ENCODE peak calls at places on chromosome 3, in six cellular contexts. One of them, this sample, is unnamed.
A peak's percentile ranks its signal among the peaks of the same experiment; 100 is the strongest.

GRCh38 chr3:63565220-63565619 is 87.3 kb upstream of the SNTN start:
- DNase-seq in stimulated activated CD8-positive, alpha-beta memory T cell treated with anti-CD3 and anti-CD28 coated beads, Interleukin-4, amount 100 ng/mL, for 1 hour: no peak
- DNase-seq in HuH-7: no peak
- DNase-seq in naive thymus-derived CD8-positive, alpha-beta T cell: no peak
- DNase-seq in DMS153: no peak
- DNase-seq in T47D: no peak
- DNase-seq in this sample: no peak

GRCh38 chr3:60920519-60920918 is 330.7 kb downstream of the FHIT start:
- DNase-seq in naive thymus-derived CD8-positive, alpha-beta T cell: no peak
- DNase-seq in DMS153: no peak
- DNase-seq in stimulated activated CD8-positive, alpha-beta memory T cell treated with anti-CD3 and anti-CD28 coated beads, Interleukin-4, amount 100 ng/mL, for 1 hour: no peak
- DNase-seq in T47D: no peak
- DNase-seq in HuH-7: no peak
- DNase-seq in this sample: no peak

GRCh38 chr3:143674100-143674968 is 173.9 kb downstream of the SLC9A9 start:
- DNase-seq in stimulated activated CD8-positive, alpha-beta memory T cell treated with anti-CD3 and anti-CD28 coated beads, Interleukin-4, amount 100 ng/mL, for 1 hour: peak; percentile 46
- DNase-seq in DMS153: peak; percentile 10
- DNase-seq in T47D: peak; percentile 87
- DNase-seq in naive thymus-derived CD8-positive, alpha-beta T cell: peak; percentile 70
- DNase-seq in HuH-7: peak; percentile 5
- DNase-seq in this sample: no peak

GRCh38 chr3:146581080-146581601 is 24.0 kb downstream of the PLSCR5 start:
- DNase-seq in naive thymus-derived CD8-positive, alpha-beta T cell: no peak
- DNase-seq in T47D: no peak
- DNase-seq in HuH-7: no peak
- DNase-seq in stimulated activated CD8-positive, alpha-beta memory T cell treated with anti-CD3 and anti-CD28 coated beads, Interleukin-4, amount 100 ng/mL, for 1 hour: no peak
- DNase-seq in DMS153: no peak
- DNase-seq in this sample: no peak

GRCh38 chr3:67196677-67197076 is 198.6 kb downstream of the KBTBD8 start:
- DNase-seq in HuH-7: no peak
- DNase-seq in naive thymus-derived CD8-positive, alpha-beta T cell: no peak
- DNase-seq in DMS153: no peak
- DNase-seq in T47D: no peak
- DNase-seq in stimulated activated CD8-positive, alpha-beta memory T cell treated with anti-CD3 and anti-CD28 coated beads, Interleukin-4, amount 100 ng/mL, for 1 hour: no peak
- DNase-seq in this sample: no peak

GRCh38 chr3:111621535-111621934 is 26.4 kb upstream of the ZBED2 start:
- DNase-seq in HuH-7: peak; percentile 24
- DNase-seq in naive thymus-derived CD8-positive, alpha-beta T cell: no peak
- DNase-seq in T47D: peak; percentile 38
- DNase-seq in stimulated activated CD8-positive, alpha-beta memory T cell treated with anti-CD3 and anti-CD28 coated beads, Interleukin-4, amount 100 ng/mL, for 1 hour: no peak
- DNase-seq in DMS153: no peak
- DNase-seq in this sample: no peak

GRCh38 chr3:173275740-173276139 is 121.8 kb upstream of the NLGN1 start:
- DNase-seq in stimulated activated CD8-positive, alpha-beta memory T cell treated with anti-CD3 and anti-CD28 coated beads, Interleukin-4, amount 100 ng/mL, for 1 hour: no peak
- DNase-seq in HuH-7: peak; percentile 13
- DNase-seq in T47D: no peak
- DNase-seq in DMS153: no peak
- DNase-seq in naive thymus-derived CD8-positive, alpha-beta T cell: no peak
- DNase-seq in this sample: no peak

GRCh38 chr3:146035366-146035765 is 125.6 kb downstream of the PLOD2 start:
- DNase-seq in HuH-7: no peak
- DNase-seq in DMS153: no peak
- DNase-seq in naive thymus-derived CD8-positive, alpha-beta T cell: no peak
- DNase-seq in T47D: no peak
- DNase-seq in stimulated activated CD8-positive, alpha-beta memory T cell treated with anti-CD3 and anti-CD28 coated beads, Interleukin-4, amount 100 ng/mL, for 1 hour: no peak
- DNase-seq in this sample: no peak

GRCh38 chr3:28726840-28727239 is 378.2 kb upstream of the AZI2 start:
- DNase-seq in naive thymus-derived CD8-positive, alpha-beta T cell: no peak
- DNase-seq in T47D: peak; percentile 43
- DNase-seq in stimulated activated CD8-positive, alpha-beta memory T cell treated with anti-CD3 and anti-CD28 coated beads, Interleukin-4, amount 100 ng/mL, for 1 hour: no peak
- DNase-seq in HuH-7: peak; percentile 51
- DNase-seq in DMS153: no peak
- DNase-seq in this sample: no peak

GRCh38 chr3:141366285-141367037 is 1.8 kb upstream of the ZBTB38 start:
- DNase-seq in naive thymus-derived CD8-positive, alpha-beta T cell: no peak
- DNase-seq in stimulated activated CD8-positive, alpha-beta memory T cell treated with anti-CD3 and anti-CD28 coated beads, Interleukin-4, amount 100 ng/mL, for 1 hour: no peak
- DNase-seq in T47D: peak; percentile 91
- DNase-seq in DMS153: no peak
- DNase-seq in HuH-7: peak; percentile 12
- DNase-seq in this sample: no peak

GRCh38 chr3:55549172-55549571 is 62.1 kb upstream of the WNT5A start:
- DNase-seq in DMS153: no peak
- DNase-seq in stimulated activated CD8-positive, alpha-beta memory T cell treated with anti-CD3 and anti-CD28 coated beads, Interleukin-4, amount 100 ng/mL, for 1 hour: no peak
- DNase-seq in HuH-7: no peak
- DNase-seq in T47D: no peak
- DNase-seq in naive thymus-derived CD8-positive, alpha-beta T cell: no peak
- DNase-seq in this sample: no peak

GRCh38 chr3:105322570-105323273 is 44.0 kb upstream of the ALCAM start:
- DNase-seq in HuH-7: no peak
- DNase-seq in T47D: no peak
- DNase-seq in DMS153: no peak
- DNase-seq in naive thymus-derived CD8-positive, alpha-beta T cell: no peak
- DNase-seq in stimulated activated CD8-positive, alpha-beta memory T cell treated with anti-CD3 and anti-CD28 coated beads, Interleukin-4, amount 100 ng/mL, for 1 hour: no peak
- DNase-seq in this sample: no peak

GRCh38 chr3:108407858-108408257 is 102.5 kb downstream of the MYH15 start:
- DNase-seq in DMS153: no peak
- DNase-seq in HuH-7: no peak
- DNase-seq in T47D: no peak
- DNase-seq in stimulated activated CD8-positive, alpha-beta memory T cell treated with anti-CD3 and anti-CD28 coated beads, Interleukin-4, amount 100 ng/mL, for 1 hour: no peak
- DNase-seq in naive thymus-derived CD8-positive, alpha-beta T cell: no peak
- DNase-seq in this sample: no peak

GRCh38 chr3:123813876-123814275 is 70.3 kb downstream of the MYLK start:
- DNase-seq in stimulated activated CD8-positive, alpha-beta memory T cell treated with anti-CD3 and anti-CD28 coated beads, Interleukin-4, amount 100 ng/mL, for 1 hour: no peak
- DNase-seq in naive thymus-derived CD8-positive, alpha-beta T cell: no peak
- DNase-seq in T47D: no peak
- DNase-seq in HuH-7: no peak
- DNase-seq in DMS153: no peak
- DNase-seq in this sample: no peak

GRCh38 chr3:135865085-135865484 is 100.4 kb upstream of the PPP2R3A start:
- DNase-seq in HuH-7: no peak
- DNase-seq in DMS153: no peak
- DNase-seq in stimulated activated CD8-positive, alpha-beta memory T cell treated with anti-CD3 and anti-CD28 coated beads, Interleukin-4, amount 100 ng/mL, for 1 hour: no peak
- DNase-seq in T47D: no peak
- DNase-seq in naive thymus-derived CD8-positive, alpha-beta T cell: no peak
- DNase-seq in this sample: no peak

GRCh38 chr3:36317915-36318314 is 62.4 kb upstream of the STAC start:
- DNase-seq in stimulated activated CD8-positive, alpha-beta memory T cell treated with anti-CD3 and anti-CD28 coated beads, Interleukin-4, amount 100 ng/mL, for 1 hour: no peak
- DNase-seq in T47D: no peak
- DNase-seq in HuH-7: no peak
- DNase-seq in DMS153: no peak
- DNase-seq in naive thymus-derived CD8-positive, alpha-beta T cell: no peak
- DNase-seq in this sample: no peak

GRCh38 chr3:186933801-186934200 is 3.5 kb downstream of the ST6GAL1 start:
- DNase-seq in stimulated activated CD8-positive, alpha-beta memory T cell treated with anti-CD3 and anti-CD28 coated beads, Interleukin-4, amount 100 ng/mL, for 1 hour: no peak
- DNase-seq in DMS153: no peak
- DNase-seq in naive thymus-derived CD8-positive, alpha-beta T cell: no peak
- DNase-seq in T47D: no peak
- DNase-seq in HuH-7: no peak
- DNase-seq in this sample: no peak

GRCh38 chr3:59609967-59610366 is 560.1 kb upstream of the CFAP20DC start:
- DNase-seq in stimulated activated CD8-positive, alpha-beta memory T cell treated with anti-CD3 and anti-CD28 coated beads, Interleukin-4, amount 100 ng/mL, for 1 hour: no peak
- DNase-seq in DMS153: no peak
- DNase-seq in naive thymus-derived CD8-positive, alpha-beta T cell: no peak
- DNase-seq in HuH-7: no peak
- DNase-seq in T47D: no peak
- DNase-seq in this sample: no peak